ENCODE peak calls at places on chromosomes 13 and 19, in ten cellular contexts. One of them, this sample, is unnamed.

GRCh38 chr13:59746291-59746962 is 417.3 kb downstream of the DIAPH3 start:
- DNase-seq in esophagus muscularis mucosa: no peak
- DNase-seq in ovary: no peak
- DNase-seq in transverse colon: peak; percentile 23
- DNase-seq in GM12878: no peak
- DNase-seq in A549: no peak
- DNase-seq in sigmoid colon: no peak
- DNase-seq in tibial nerve: no peak
- DNase-seq in stomach: no peak
- DNase-seq in SK-N-SH: no peak
- DNase-seq in this sample: no peak

GRCh38 chr19:19584356-19584755 is 34.1 kb downstream of the PBX4 start:
- DNase-seq in ovary: no peak
- DNase-seq in transverse colon: no peak
- DNase-seq in stomach: no peak
- DNase-seq in GM12878: no peak
- DNase-seq in tibial nerve: no peak
- DNase-seq in sigmoid colon: no peak
- DNase-seq in esophagus muscularis mucosa: no peak
- DNase-seq in SK-N-SH: no peak
- DNase-seq in A549: no peak
- DNase-seq in this sample: no peak

GRCh38 chr13:93872376-93872775 is 607.1 kb downstream of the DCT start:
- DNase-seq in ovary: no peak
- DNase-seq in A549: no peak
- DNase-seq in tibial nerve: no peak
- DNase-seq in stomach: no peak
- DNase-seq in SK-N-SH: no peak
- DNase-seq in GM12878: no peak
- DNase-seq in transverse colon: no peak
- DNase-seq in sigmoid colon: no peak
- DNase-seq in esophagus muscularis mucosa: no peak
- DNase-seq in this sample: no peak

GRCh38 chr19:50488795-50489194 is 12.1 kb upstream of the GARIN5A start:
- DNase-seq in stomach: no peak
- DNase-seq in SK-N-SH: no peak
- DNase-seq in ovary: no peak
- DNase-seq in esophagus muscularis mucosa: no peak
- DNase-seq in transverse colon: no peak
- DNase-seq in tibial nerve: no peak
- DNase-seq in A549: no peak
- DNase-seq in GM12878: no peak
- DNase-seq in sigmoid colon: no peak
- DNase-seq in this sample: no peak

GRCh38 chr19:58520257-58520599 is 618 bp upstream of the ZBTB45 start:
- DNase-seq in tibial nerve: no peak
- DNase-seq in transverse colon: no peak
- DNase-seq in sigmoid colon: peak; percentile 62
- DNase-seq in SK-N-SH: no peak
- DNase-seq in ovary: no peak
- DNase-seq in GM12878: no peak
- DNase-seq in stomach: no peak
- DNase-seq in A549: no peak
- DNase-seq in esophagus muscularis mucosa: no peak
- DNase-seq in this sample: no peak

GRCh38 chr13:62643799-62644484 is 1228.3 kb upstream of the PCDH20 start:
- DNase-seq in stomach: no peak
- DNase-seq in tibial nerve: no peak
- DNase-seq in GM12878: peak; percentile 15
- DNase-seq in ovary: no peak
- DNase-seq in transverse colon: no peak
- DNase-seq in A549: no peak
- DNase-seq in esophagus muscularis mucosa: no peak
- DNase-seq in sigmoid colon: no peak
- DNase-seq in SK-N-SH: no peak
- DNase-seq in this sample: no peak

GRCh38 chr13:71864981-71865857 is 1.8 kb downstream of the DACH1 start:
- DNase-seq in ovary: no peak
- DNase-seq in tibial nerve: no peak
- DNase-seq in A549: no peak
- DNase-seq in sigmoid colon: peak; percentile 55
- DNase-seq in esophagus muscularis mucosa: no peak
- DNase-seq in transverse colon: peak; percentile 21
- DNase-seq in stomach: no peak
- DNase-seq in GM12878: no peak
- DNase-seq in SK-N-SH: peak; percentile 73
- DNase-seq in this sample: peak; percentile 87

GRCh38 chr13:40402931-40403412 is 263.5 kb downstream of the FOXO1 start:
- DNase-seq in transverse colon: no peak
- DNase-seq in stomach: no peak
- DNase-seq in A549: peak; percentile 19
- DNase-seq in GM12878: no peak
- DNase-seq in tibial nerve: no peak
- DNase-seq in SK-N-SH: no peak
- DNase-seq in sigmoid colon: peak; percentile 68
- DNase-seq in esophagus muscularis mucosa: no peak
- DNase-seq in ovary: peak; percentile 42
- DNase-seq in this sample: no peak

GRCh38 chr13:95039415-95039814 is 261.8 kb downstream of the ABCC4 start:
- DNase-seq in esophagus muscularis mucosa: no peak
- DNase-seq in A549: no peak
- DNase-seq in SK-N-SH: no peak
- DNase-seq in GM12878: no peak
- DNase-seq in ovary: no peak
- DNase-seq in stomach: no peak
- DNase-seq in tibial nerve: no peak
- DNase-seq in transverse colon: no peak
- DNase-seq in sigmoid colon: no peak
- DNase-seq in this sample: no peak
- TF ChIP-seq EP300 in esophagus muscularis mucosa: no peak
- TF ChIP-seq EP300 in A549: no peak
- TF ChIP-seq EP300 in SK-N-SH: no peak
- TF ChIP-seq EP300 in GM12878: no peak
- TF ChIP-seq EP300 in ovary: no peak
- TF ChIP-seq EP300 in stomach: no peak
- TF ChIP-seq EP300 in tibial nerve: no peak
- TF ChIP-seq EP300 in transverse colon: no peak
- TF ChIP-seq EP300 in sigmoid colon: no peak
- TF ChIP-seq EP300 in this sample: no peak

DNA sequence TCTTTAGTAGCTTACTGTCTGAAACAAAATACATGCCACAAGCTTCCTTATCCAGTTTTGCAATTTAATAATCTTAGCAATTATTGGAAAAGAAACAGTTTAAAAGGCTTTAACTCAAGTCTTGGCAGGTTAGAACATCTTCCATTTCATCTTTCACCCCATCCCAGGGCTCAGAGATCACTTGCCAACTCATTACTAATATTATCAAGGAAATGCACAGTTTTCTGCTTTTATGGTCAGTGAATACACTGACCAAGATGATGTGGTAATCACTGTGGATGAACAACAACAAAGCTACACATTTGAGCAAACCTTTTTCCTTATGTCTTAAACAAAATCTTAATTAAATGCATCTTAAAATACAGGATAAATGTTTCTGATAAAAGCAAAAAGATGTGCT is 48.0 kb upstream of the ITM2B start:
- DNase-seq in A549: no peak
- DNase-seq in transverse colon: no peak
- DNase-seq in ovary: no peak
- DNase-seq in tibial nerve: no peak
- DNase-seq in sigmoid colon: no peak
- DNase-seq in stomach: no peak
- DNase-seq in SK-N-SH: no peak
- DNase-seq in esophagus muscularis mucosa: no peak
- DNase-seq in GM12878: no peak
- DNase-seq in this sample: no peak
- TF ChIP-seq EP300 in A549: no peak
- TF ChIP-seq EP300 in transverse colon: no peak
- TF ChIP-seq EP300 in ovary: no peak
- TF ChIP-seq EP300 in tibial nerve: no peak
- TF ChIP-seq EP300 in sigmoid colon: no peak
- TF ChIP-seq EP300 in stomach: no peak
- TF ChIP-seq EP300 in SK-N-SH: no peak
- TF ChIP-seq EP300 in esophagus muscularis mucosa: no peak
- TF ChIP-seq EP300 in GM12878: no peak
- TF ChIP-seq EP300 in this sample: no peak

DNA sequence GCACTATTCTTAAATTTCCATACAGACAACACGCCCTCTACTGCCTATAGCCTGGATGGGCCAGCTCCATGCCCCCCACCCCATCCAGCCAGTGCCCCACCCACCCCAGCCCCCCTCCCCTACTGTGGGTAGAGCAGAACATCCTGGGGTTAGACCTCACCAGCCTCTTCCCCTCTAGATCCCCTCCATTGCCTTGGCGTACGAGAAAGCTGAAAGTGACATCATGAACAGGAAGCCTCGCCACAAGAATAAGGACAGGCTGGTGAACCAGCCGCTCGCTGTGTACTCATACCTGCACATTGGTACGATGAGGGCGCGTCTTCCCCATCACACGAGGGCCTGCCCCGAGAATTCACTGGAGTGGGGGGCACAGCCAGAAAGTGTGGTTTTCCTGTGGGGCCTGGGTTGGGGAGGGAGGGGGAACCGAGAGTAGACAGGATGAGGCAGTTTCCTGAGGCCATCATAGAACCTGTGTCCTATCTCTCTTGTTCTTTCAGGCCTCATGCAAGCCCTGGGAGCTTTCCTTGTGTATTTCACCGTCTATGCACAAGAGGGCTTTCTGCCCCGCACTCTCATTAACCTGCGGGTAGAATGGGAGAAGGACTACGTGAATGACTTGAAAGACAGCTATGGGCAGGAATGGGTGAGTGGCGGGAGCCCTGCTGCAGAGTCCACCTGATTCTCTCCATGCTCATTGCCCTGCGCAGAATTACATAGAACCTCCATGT is 29.1 kb downstream of the ATP12A start:
- DNase-seq in tibial nerve: no peak
- DNase-seq in sigmoid colon: no peak
- DNase-seq in stomach: peak; percentile 27
- DNase-seq in SK-N-SH: no peak
- DNase-seq in A549: no peak
- DNase-seq in ovary: no peak
- DNase-seq in GM12878: no peak
- DNase-seq in esophagus muscularis mucosa: no peak
- DNase-seq in transverse colon: peak; percentile 20
- DNase-seq in this sample: no peak
- TF ChIP-seq EP300 in tibial nerve: no peak
- TF ChIP-seq EP300 in sigmoid colon: no peak
- TF ChIP-seq EP300 in stomach: no peak
- TF ChIP-seq EP300 in SK-N-SH: no peak
- TF ChIP-seq EP300 in A549: no peak
- TF ChIP-seq EP300 in ovary: no peak
- TF ChIP-seq EP300 in GM12878: no peak
- TF ChIP-seq EP300 in esophagus muscularis mucosa: no peak
- TF ChIP-seq EP300 in transverse colon: no peak
- TF ChIP-seq EP300 in this sample: no peak

GRCh38 chr13:102642475-102642874 is 45.7 kb downstream of the TPP2 start:
- DNase-seq in tibial nerve: no peak
- DNase-seq in sigmoid colon: peak; percentile 77
- DNase-seq in GM12878: no peak
- DNase-seq in esophagus muscularis mucosa: no peak
- DNase-seq in stomach: peak; percentile 92
- DNase-seq in ovary: no peak
- DNase-seq in transverse colon: peak; percentile 61
- DNase-seq in SK-N-SH: no peak
- DNase-seq in A549: no peak
- DNase-seq in this sample: no peak
- TF ChIP-seq EP300 in tibial nerve: no peak
- TF ChIP-seq EP300 in sigmoid colon: no peak
- TF ChIP-seq EP300 in GM12878: no peak
- TF ChIP-seq EP300 in esophagus muscularis mucosa: no peak
- TF ChIP-seq EP300 in stomach: no peak
- TF ChIP-seq EP300 in ovary: no peak
- TF ChIP-seq EP300 in transverse colon: no peak
- TF ChIP-seq EP300 in SK-N-SH: no peak
- TF ChIP-seq EP300 in A549: no peak
- TF ChIP-seq EP300 in this sample: no peak

GRCh38 chr13:53198699-53199098 is 170.1 kb downstream of the OLFM4 start:
- DNase-seq in transverse colon: no peak
- DNase-seq in GM12878: no peak
- DNase-seq in SK-N-SH: no peak
- DNase-seq in tibial nerve: no peak
- DNase-seq in esophagus muscularis mucosa: peak; percentile 8
- DNase-seq in stomach: no peak
- DNase-seq in sigmoid colon: no peak
- DNase-seq in ovary: no peak
- DNase-seq in A549: no peak
- DNase-seq in this sample: no peak
- TF ChIP-seq EP300 in transverse colon: no peak
- TF ChIP-seq EP300 in GM12878: no peak
- TF ChIP-seq EP300 in SK-N-SH: no peak
- TF ChIP-seq EP300 in tibial nerve: no peak
- TF ChIP-seq EP300 in esophagus muscularis mucosa: no peak
- TF ChIP-seq EP300 in stomach: no peak
- TF ChIP-seq EP300 in sigmoid colon: no peak
- TF ChIP-seq EP300 in ovary: no peak
- TF ChIP-seq EP300 in A549: no peak
- TF ChIP-seq EP300 in this sample: no peak

DNA sequence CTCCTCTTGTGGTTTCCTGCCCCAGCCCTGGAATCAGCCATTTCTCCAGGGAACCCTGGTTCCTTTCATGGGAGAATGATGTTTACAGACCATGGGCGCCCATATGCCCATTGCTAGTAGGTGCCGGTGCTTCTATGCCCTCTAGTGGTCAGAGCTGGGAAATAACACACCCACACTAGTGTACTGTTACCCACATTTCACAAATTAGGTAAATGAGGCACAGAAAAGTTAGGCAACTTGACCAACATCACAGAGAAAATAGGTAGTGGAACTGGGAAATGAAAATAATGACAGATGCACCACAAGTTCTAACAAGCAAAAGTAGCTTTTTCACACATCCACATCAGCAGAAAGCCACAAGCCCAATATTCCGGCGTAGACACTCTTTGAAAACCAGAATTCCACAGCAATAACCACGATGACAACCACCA is 1.3 kb upstream of the CEACAM3 start:
- DNase-seq in tibial nerve: no peak
- DNase-seq in transverse colon: peak; percentile 63
- DNase-seq in esophagus muscularis mucosa: no peak
- DNase-seq in ovary: no peak
- DNase-seq in sigmoid colon: no peak
- DNase-seq in A549: peak; percentile 49
- DNase-seq in GM12878: peak; percentile 23
- DNase-seq in SK-N-SH: peak; percentile 35
- DNase-seq in stomach: peak; percentile 65
- DNase-seq in this sample: peak; percentile 75
- TF ChIP-seq EP300 in tibial nerve: no peak
- TF ChIP-seq EP300 in transverse colon: no peak
- TF ChIP-seq EP300 in esophagus muscularis mucosa: no peak
- TF ChIP-seq EP300 in ovary: no peak
- TF ChIP-seq EP300 in sigmoid colon: no peak
- TF ChIP-seq EP300 in A549: no peak
- TF ChIP-seq EP300 in GM12878: no peak
- TF ChIP-seq EP300 in SK-N-SH: no peak
- TF ChIP-seq EP300 in stomach: no peak
- TF ChIP-seq EP300 in this sample: no peak